ENCODE peak calls at places on chromosomes 12 and 14, in five cellular contexts. One of them, this sample, is unnamed.

GRCh38 chr12:113853491-113853890 is 112.6 kb downstream of the RBM19 start:
- DNase-seq in HuH-7: no peak
- DNase-seq in CD8-positive, alpha-beta T cell: no peak
- DNase-seq in ELF-1: no peak
- DNase-seq in GM12892: no peak
- DNase-seq in this sample: no peak

GRCh38 chr12:94282675-94283074 is 134.3 kb downstream of the PLXNC1 start:
- DNase-seq in HuH-7: no peak
- DNase-seq in CD8-positive, alpha-beta T cell: peak
- DNase-seq in ELF-1: no peak
- DNase-seq in GM12892: no peak
- DNase-seq in this sample: no peak

GRCh38 chr12:47097276-47097896 is 17.6 kb upstream of the AMIGO2 start:
- DNase-seq in HuH-7: no peak
- DNase-seq in CD8-positive, alpha-beta T cell: no peak
- DNase-seq in ELF-1: no peak
- DNase-seq in GM12892: no peak
- DNase-seq in this sample: no peak

GRCh38 chr12:25459541-25459951 is 93.5 kb downstream of the LMNTD1 start:
- DNase-seq in HuH-7: no peak
- DNase-seq in CD8-positive, alpha-beta T cell: no peak
- DNase-seq in ELF-1: no peak
- DNase-seq in GM12892: peak
- DNase-seq in this sample: no peak

GRCh38 chr14:49594347-49595089 is 4.2 kb upstream of the LRR1 start:
- DNase-seq in HuH-7: no peak
- DNase-seq in CD8-positive, alpha-beta T cell: no peak
- DNase-seq in ELF-1: no peak
- DNase-seq in GM12892: no peak
- DNase-seq in this sample: no peak

GRCh38 chr14:40601063-40601462 is 1005.6 kb upstream of the LRFN5 start:
- DNase-seq in HuH-7: no peak
- DNase-seq in CD8-positive, alpha-beta T cell: no peak
- DNase-seq in ELF-1: no peak
- DNase-seq in GM12892: no peak
- DNase-seq in this sample: no peak

GRCh38 chr14:66234411-66234810 is 251.8 kb upstream of the CCDC196 start:
- DNase-seq in HuH-7: no peak
- DNase-seq in CD8-positive, alpha-beta T cell: no peak
- DNase-seq in ELF-1: no peak
- DNase-seq in GM12892: no peak
- DNase-seq in this sample: no peak

GRCh38 chr12:56565510-56566101 is 44.0 kb downstream of the RBMS2 start:
- DNase-seq in HuH-7: peak
- DNase-seq in CD8-positive, alpha-beta T cell: peak
- DNase-seq in ELF-1: peak
- DNase-seq in GM12892: peak
- DNase-seq in this sample: no peak

GRCh38 chr12:131045705-131046460 is 92.2 kb downstream of the ADGRD1 start:
- DNase-seq in HuH-7: no peak
- DNase-seq in CD8-positive, alpha-beta T cell: no peak
- DNase-seq in ELF-1: no peak
- DNase-seq in GM12892: no peak
- DNase-seq in this sample: no peak

GRCh38 chr14:97206948-97207347 is 409.8 kb downstream of the VRK1 start:
- DNase-seq in HuH-7: no peak
- DNase-seq in CD8-positive, alpha-beta T cell: no peak
- DNase-seq in ELF-1: no peak
- DNase-seq in GM12892: no peak
- DNase-seq in this sample: no peak

GRCh38 chr12:18368594-18368993 is 107.3 kb downstream of the PIK3C2G start:
- DNase-seq in HuH-7: no peak
- DNase-seq in CD8-positive, alpha-beta T cell: no peak
- DNase-seq in ELF-1: no peak
- DNase-seq in GM12892: no peak
- DNase-seq in this sample: no peak

GRCh38 chr12:110704750-110705149 is 15.8 kb upstream of the HVCN1 start:
- DNase-seq in HuH-7: peak
- DNase-seq in CD8-positive, alpha-beta T cell: no peak
- DNase-seq in ELF-1: peak
- DNase-seq in GM12892: no peak
- DNase-seq in this sample: no peak

GRCh38 chr12:67268896-67269631 is at the start of gene CAND1:
- DNase-seq in HuH-7: peak
- DNase-seq in CD8-positive, alpha-beta T cell: peak
- DNase-seq in ELF-1: peak
- DNase-seq in GM12892: peak
- DNase-seq in this sample: peak

GRCh38 chr14:95185452-95186392 is 28.4 kb upstream of the DICER1 start:
- DNase-seq in HuH-7: no peak
- DNase-seq in CD8-positive, alpha-beta T cell: no peak
- DNase-seq in ELF-1: no peak
- DNase-seq in GM12892: no peak
- DNase-seq in this sample: no peak

GRCh38 chr14:102749393-102749792 is 27.9 kb upstream of the TRAF3 start:
- DNase-seq in HuH-7: no peak
- DNase-seq in CD8-positive, alpha-beta T cell: no peak
- DNase-seq in ELF-1: no peak
- DNase-seq in GM12892: no peak
- DNase-seq in this sample: no peak

This sample was measured in T-helper 22 cell.